ENCODE peak calls at places on chromosomes 5 and 9, in six cellular contexts. V, E, O, C, T and X are unnamed samples.

GRCh38 chr9:1429328-1429727 is 379.2 kb downstream of the DMRT2 start:
- DNase-seq in V (peak; percentile 24), E (peak; percentile 4), O (no peak), C (peak; percentile 1), T (no peak), X (no peak)

GRCh38 chr9:8734760-8735159 is 935.2 kb upstream of the DMAC1 start:
- DNase-seq in V (peak; percentile 44), E (no peak), O (peak; percentile 86), C (no peak), T (no peak), X (no peak)

GRCh38 chr9:96450613-96451544 is 910 bp downstream of the HABP4 start:
- DNase-seq in V (peak; percentile 29), E (no peak), O (peak; percentile 34), C (peak; percentile 21), T (peak; percentile 25), X (no peak)

GRCh38 chr5:87127426-87127825 is 140.3 kb upstream of the RASA1 start:
- DNase-seq in V (no peak), E (no peak), O (no peak), C (peak; percentile 34), T (no peak), X (no peak)

GRCh38 chr9:91814214-91814613 is 135.8 kb downstream of the ROR2 start:
- DNase-seq in V (no peak), E (no peak), O (no peak), C (no peak), T (no peak), X (no peak)

GRCh38 chr9:86600291-86600690 is 246.1 kb upstream of the TUT7 start:
- DNase-seq in V (no peak), E (no peak), O (no peak), C (no peak), T (peak; percentile 8), X (no peak)

GRCh38 chr5:9239071-9239470 is 306.8 kb downstream of the SEMA5A start:
- DNase-seq in V (no peak), E (no peak), O (peak; percentile 37), C (peak; percentile 55), T (no peak), X (no peak)

GRCh38 chr9:133351908-133352634 is 4.1 kb downstream of the RPL7A start:
- DNase-seq in V (peak; percentile 83), E (no peak), O (no peak), C (peak; percentile 71), T (no peak), X (no peak)

GRCh38 chr5:138668451-138668850 is 84.8 kb upstream of the CTNNA1 start:
- DNase-seq in V (no peak), E (no peak), O (no peak), C (no peak), T (no peak), X (no peak)

GRCh38 chr9:16337322-16338029 is 533.0 kb downstream of the BNC2 start:
- DNase-seq in V (peak; percentile 94), E (peak; percentile 92), O (peak; percentile 95), C (peak; percentile 86), T (peak; percentile 65), X (no peak)

GRCh38 chr9:37192803-37193202 is 72.4 kb downstream of the ZCCHC7 start:
- DNase-seq in V (no peak), E (no peak), O (no peak), C (no peak), T (no peak), X (no peak)

GRCh38 chr5:72667708-72668107 is 148.8 kb upstream of the TNPO1 start:
- DNase-seq in V (no peak), E (no peak), O (no peak), C (no peak), T (no peak), X (no peak)

GRCh38 chr9:98709968-98710965 is 1.5 kb upstream of the GABBR2 start:
- DNase-seq in V (peak; percentile 32), E (no peak), O (no peak), C (peak; percentile 83), T (peak; percentile 43), X (no peak)

GRCh38 chr9:96025995-96026572 is 150.6 kb downstream of the ERCC6L2 start:
- DNase-seq in V (no peak), E (no peak), O (no peak), C (no peak), T (no peak), X (no peak)

GRCh38 chr5:39076101-39076756 is 2.0 kb upstream of the RICTOR start:
- DNase-seq in V (no peak), E (no peak), O (no peak), C (no peak), T (no peak), X (no peak)

GRCh38 chr9:72363908-72364678 is 915 bp downstream of the ZFAND5 start:
- DNase-seq in V (peak; percentile 57), E (no peak), O (no peak), C (peak; percentile 59), T (peak; percentile 36), X (no peak)

GRCh38 chr5:113271753-113272454 is 162.9 kb downstream of the TSSK1B start:
- DNase-seq in V (no peak), E (no peak), O (no peak), C (no peak), T (no peak), X (no peak)

GRCh38 chr5:177520271-177520670 is 3.5 kb upstream of the DDX41 start:
- DNase-seq in V (no peak), E (no peak), O (no peak), C (no peak), T (no peak), X (no peak)

GRCh38 chr5:10832421-10832820 is 71.4 kb upstream of the DAP start:
- DNase-seq in V (no peak), E (no peak), O (no peak), C (no peak), T (no peak), X (no peak)

GRCh38 chr9:123710299-123710698 is 219.6 kb downstream of the DENND1A start:
- DNase-seq in V (peak; percentile 60), E (peak; percentile 77), O (no peak), C (peak; percentile 87), T (no peak), X (no peak)

GRCh38 chr5:177025139-177025538 is 2.6 kb downstream of the ZNF346 start:
- DNase-seq in V (no peak), E (no peak), O (no peak), C (peak; percentile 57), T (no peak), X (no peak)

GRCh38 chr5:173771743-173772406 is 116.3 kb upstream of the CPEB4 start:
- DNase-seq in V (no peak), E (no peak), O (no peak), C (no peak), T (no peak), X (no peak)
- TF ChIP-seq CTCF in V (no peak), E (no peak), O (no peak), C (no peak), T (no peak), X (no peak)

DNA sequence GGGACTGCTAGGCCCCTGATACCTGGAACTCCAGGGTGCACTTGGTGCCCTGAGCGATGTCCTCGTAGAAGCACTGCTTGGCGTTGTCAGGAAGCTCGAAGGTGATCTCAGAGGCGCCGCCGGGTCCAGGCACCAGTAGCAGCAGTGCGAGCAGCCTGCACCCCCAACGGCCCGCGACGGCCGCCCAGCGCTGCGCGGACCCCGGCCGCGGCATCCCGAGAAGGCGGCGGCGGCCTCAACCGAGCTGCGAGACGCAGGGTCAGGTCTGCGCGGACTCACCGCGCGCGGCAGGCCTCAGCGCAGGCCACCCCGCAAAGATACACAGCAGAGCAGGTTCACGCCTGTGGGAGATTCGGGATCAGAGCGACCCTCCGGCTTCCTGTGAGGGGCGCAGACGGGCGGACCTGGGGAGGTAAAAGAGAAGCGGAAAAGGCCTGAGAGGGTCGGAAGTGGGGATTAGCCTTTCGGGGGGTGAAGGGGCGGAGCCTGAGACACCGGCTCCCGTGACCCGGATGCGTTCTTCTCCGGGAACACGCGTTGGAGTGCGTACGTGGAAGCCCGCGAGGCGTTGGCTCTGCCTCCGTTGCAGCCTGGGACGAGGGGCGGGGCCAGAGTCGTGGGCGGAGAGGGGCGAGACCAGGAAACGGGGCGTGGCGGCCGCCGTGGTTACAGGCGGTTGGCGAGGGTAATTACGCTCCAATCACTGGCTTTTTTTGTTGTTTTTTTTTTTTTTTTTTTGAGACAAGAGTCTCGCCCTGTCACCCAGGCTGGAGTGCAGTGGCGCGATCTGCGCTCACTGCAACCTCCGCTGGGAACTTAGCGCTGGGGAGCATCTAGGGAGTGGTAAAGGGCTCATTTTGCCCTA is at the start of gene TMED7:
- DNase-seq in V (peak; percentile 97), E (peak; percentile 91), O (peak; percentile 90), C (peak; percentile 98), T (peak; percentile 98), X (peak; percentile 98)
- TF ChIP-seq CTCF in V (no peak), E (no peak), O (no peak), C (no peak), T (no peak), X (no peak)

GRCh38 chr9:18666987-18667772 is 193.2 kb downstream of the ADAMTSL1 start:
- DNase-seq in V (no peak), E (no peak), O (peak; percentile 90), C (peak; percentile 57), T (no peak), X (no peak)

GRCh38 chr9:18666348-18666747 is 192.4 kb downstream of the ADAMTSL1 start:
- DNase-seq in V (no peak), E (no peak), O (peak; percentile 95), C (peak; percentile 26), T (no peak), X (no peak)

GRCh38 chr9:18665947-18666346 is 192.0 kb downstream of the ADAMTSL1 start:
- DNase-seq in V (no peak), E (no peak), O (peak; percentile 70), C (peak; percentile 13), T (no peak), X (no peak)

GRCh38 chr9:18658764-18659705 is 185.1 kb downstream of the ADAMTSL1 start:
- DNase-seq in V (no peak), E (peak; percentile 9), O (no peak), C (peak; percentile 80), T (no peak), X (no peak)

DNA sequence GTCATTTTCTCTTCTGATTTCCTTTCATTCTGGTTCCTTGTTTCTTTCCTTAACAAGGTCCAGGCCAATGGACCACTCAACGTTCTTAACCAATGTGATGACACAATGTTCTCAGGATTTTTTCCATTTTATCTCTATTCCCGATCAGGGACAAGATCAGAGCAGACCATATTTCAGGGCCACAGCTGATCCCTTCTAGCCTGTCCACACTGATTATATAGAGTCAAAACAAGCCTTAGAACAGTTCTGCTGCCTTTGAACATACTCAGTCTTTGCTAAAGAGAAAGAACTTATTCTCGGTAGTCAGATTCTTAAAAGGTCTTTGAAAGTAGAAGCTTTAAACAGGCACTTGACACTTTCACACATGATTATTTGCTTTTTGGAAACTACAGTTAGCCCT is 188.4 kb downstream of the ADAMTSL1 start:
- DNase-seq in V (no peak), E (no peak), O (no peak), C (no peak), T (no peak), X (no peak)
- TF ChIP-seq CTCF in V (no peak), E (no peak), O (no peak), C (no peak), T (no peak), X (no peak)

DNA sequence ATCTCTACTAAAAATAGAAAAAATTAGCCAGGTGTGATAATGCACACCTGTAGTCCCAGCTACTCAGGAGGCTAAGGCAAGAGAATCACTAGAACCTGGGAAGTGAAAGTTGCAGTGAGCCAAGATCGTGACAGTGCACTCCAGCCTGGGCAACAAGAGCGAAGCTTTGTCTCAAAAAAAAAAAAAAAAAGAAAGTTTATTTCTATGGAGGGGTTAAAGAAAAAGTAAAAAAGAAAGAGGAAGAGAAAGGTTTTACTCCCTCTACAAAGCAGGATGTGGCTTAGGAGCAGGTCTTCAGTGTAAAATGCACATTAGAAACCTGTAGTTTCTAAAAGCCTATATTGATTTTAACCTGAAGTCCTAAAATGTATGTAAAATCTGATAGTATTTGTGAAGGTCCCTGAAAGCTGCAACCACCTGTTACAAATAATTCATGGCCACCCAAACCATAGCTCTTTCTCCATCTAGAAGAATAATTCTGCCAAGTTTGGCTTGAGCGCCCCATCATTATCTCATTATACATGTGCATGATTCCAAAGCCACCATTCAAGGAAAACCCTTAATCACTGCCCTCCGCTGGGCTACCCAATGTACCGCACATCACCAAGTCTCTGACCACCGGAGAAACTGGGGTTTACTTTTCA is 3.4 kb downstream of the FNBP1 start:
- DNase-seq in V (peak; percentile 51), E (no peak), O (no peak), C (no peak), T (no peak), X (peak; percentile 86)
- TF ChIP-seq CTCF in V (no peak), E (peak; percentile 16), O (peak; percentile 23), C (no peak), T (no peak), X (no peak)